ENCODE peak calls at places on chromosomes 5 and 9, in five cellular contexts. X is activated gamma-delta T cell treated with Interleukin-2 at 50 U/mL for 16 hours, T is nephron progenitor cell, N is cerebellar cortex, V is NCI-H1436 treated with DMSO at 0.1 percent for 48 hours. D is an unnamed sample.

GRCh38 chr5:179608131-179608581 is 15.3 kb downstream of the HNRNPH1 start:
- DNase-seq in X (peak; percentile 26), T (no peak), N (peak; percentile 54), V (no peak), D (no peak)

GRCh38 chr9:98801562-98801961 is 5.2 kb upstream of the ANKS6 start:
- DNase-seq in X (no peak), T (no peak), N (peak; percentile 90), V (no peak), D (no peak)

GRCh38 chr5:72459089-72459661 is 48.0 kb downstream of the ZNF366 start:
- DNase-seq in X (no peak), T (no peak), N (no peak), V (no peak), D (no peak)

GRCh38 chr9:92665836-92666235 is 4.1 kb downstream of the IPPK start:
- DNase-seq in X (no peak), T (no peak), N (no peak), V (no peak), D (no peak)

GRCh38 chr5:137376127-137376526 is 123.0 kb downstream of the SPOCK1 start:
- DNase-seq in X (no peak), T (no peak), N (no peak), V (peak; percentile 97), D (peak; percentile 82)

GRCh38 chr5:61328791-61329617 is 3.1 kb upstream of the ZSWIM6 start:
- DNase-seq in X (no peak), T (no peak), N (no peak), V (no peak), D (no peak)

GRCh38 chr9:130451004-130451390 is 6.2 kb downstream of the ASS1 start:
- DNase-seq in X (no peak), T (no peak), N (no peak), V (no peak), D (no peak)

GRCh38 chr5:42005561-42006153 is 80.6 kb downstream of the FBXO4 start:
- DNase-seq in X (no peak), T (no peak), N (peak; percentile 4), V (no peak), D (no peak)

GRCh38 chr5:120644516-120644915 is 180.4 kb downstream of the PRR16 start:
- DNase-seq in X (no peak), T (no peak), N (no peak), V (no peak), D (no peak)

GRCh38 chr9:124210697-124211096 is 47.1 kb upstream of the NEK6 start:
- DNase-seq in X (no peak), T (no peak), N (no peak), V (no peak), D (no peak)

GRCh38 chr5:5588386-5588785 is 165.9 kb downstream of the ICE1 start:
- DNase-seq in X (no peak), T (no peak), N (peak; percentile 39), V (no peak), D (no peak)

GRCh38 chr5:15601274-15601673 is 101.3 kb downstream of the FBXL7 start:
- DNase-seq in X (no peak), T (no peak), N (no peak), V (no peak), D (no peak)

GRCh38 chr9:127955294-127956015 is 17.8 kb upstream of the DPM2 start:
- DNase-seq in X (peak; percentile 78), T (no peak), N (peak; percentile 90), V (peak; percentile 92), D (peak; percentile 86)

GRCh38 chr5:158770506-158770905 is 329.2 kb downstream of the EBF1 start:
- DNase-seq in X (no peak), T (no peak), N (no peak), V (no peak), D (no peak)

GRCh38 chr5:149407331-149408251 is 28.5 kb upstream of the IL17B start:
- DNase-seq in X (no peak), T (no peak), N (no peak), V (no peak), D (no peak)

GRCh38 chr5:57805732-57806131 is 323.1 kb upstream of the ACTBL2 start:
- DNase-seq in X (no peak), T (no peak), N (no peak), V (no peak), D (no peak)

GRCh38 chr9:136805207-136805740 is 2.5 kb upstream of the RABL6 start:
- DNase-seq in X (no peak), T (no peak), N (no peak), V (no peak), D (no peak)

GRCh38 chr9:114501786-114502682 is 3.2 kb downstream of the WHRN start:
- DNase-seq in X (no peak), T (no peak), N (peak; percentile 49), V (no peak), D (peak; percentile 9)

GRCh38 chr9:135479469-135480052 is at the start of gene PPP1R26:
- DNase-seq in X (no peak), T (peak; percentile 66), N (no peak), V (no peak), D (no peak)

GRCh38 chr5:84403773-84404172 is 19.1 kb upstream of the EDIL3 start:
- DNase-seq in X (no peak), T (no peak), N (no peak), V (no peak), D (no peak)

GRCh38 chr9:107323836-107324235 is 40.8 kb downstream of the RAD23B start:
- DNase-seq in X (no peak), T (no peak), N (no peak), V (no peak), D (no peak)

GRCh38 chr9:113223963-113224362 is 2.6 kb downstream of the SLC31A1 start:
- DNase-seq in X (no peak), T (no peak), N (no peak), V (no peak), D (no peak)

GRCh38 chr5:15544039-15544438 is 44.1 kb downstream of the FBXL7 start:
- DNase-seq in X (no peak), T (no peak), N (no peak), V (no peak), D (no peak)

GRCh38 chr5:80481019-80481893 is 6.6 kb upstream of the FAM151B start:
- DNase-seq in X (no peak), T (no peak), N (peak; percentile 58), V (no peak), D (no peak)

GRCh38 chr5:131209506-131210191 is 38.9 kb downstream of the LYRM7 start:
- DNase-seq in X (peak; percentile 46), T (no peak), N (no peak), V (peak; percentile 84), D (peak; percentile 5)

GRCh38 chr5:154610321-154611154 is 132.5 kb upstream of the HAND1 start:
- DNase-seq in X (peak; percentile 21), T (peak; percentile 85), N (peak; percentile 58), V (no peak), D (peak; percentile 2)

GRCh38 chr9:17318821-17319320 is 184.0 kb downstream of the CNTLN start:
- DNase-seq in X (no peak), T (no peak), N (no peak), V (no peak), D (no peak)

GRCh38 chr9:124285903-124286291 is 28.1 kb downstream of the NEK6 start:
- DNase-seq in X (peak; percentile 33), T (no peak), N (no peak), V (no peak), D (no peak)

GRCh38 chr5:37628876-37629275 is 211.0 kb downstream of the GDNF start:
- DNase-seq in X (no peak), T (no peak), N (no peak), V (no peak), D (no peak)

GRCh38 chr5:177179431-177179830 is 45.9 kb downstream of the NSD1 start:
- DNase-seq in X (no peak), T (no peak), N (no peak), V (no peak), D (no peak)

GRCh38 chr9:129822825-129823162 is 1.1 kb downstream of the TOR1A start:
- DNase-seq in X (no peak), T (no peak), N (no peak), V (no peak), D (no peak)

GRCh38 chr9:95182854-95183563 is 134.5 kb downstream of the FANCC start:
- DNase-seq in X (no peak), T (no peak), N (no peak), V (no peak), D (no peak)